ENCODE peak calls at places on chromosomes 6 and 20, in seven cellular contexts. O, K, H, P, W, Y and Q are unnamed samples.

GRCh38 chr6:69907981-69908498 is 41.7 kb downstream of the COL19A1 start:
- DNase-seq in W (no peak), H (no peak), P (no peak), K (no peak), Y (no peak), O (no peak), Q (no peak)

GRCh38 chr6:135094403-135094821 is 39.8 kb upstream of the HBS1L start:
- DNase-seq in Y (no peak), O (peak), H (no peak), W (no peak), P (peak), K (no peak), Q (no peak)

GRCh38 chr20:43821795-43822194 is 92.9 kb upstream of the TOX2 start:
- DNase-seq in Y (no peak), P (peak), W (no peak), H (no peak), K (no peak), O (no peak), Q (no peak)

GRCh38 chr6:112027942-112028674 is 25.8 kb upstream of the CCN6 start:
- DNase-seq in P (peak), O (peak), Y (no peak), K (peak), H (no peak), W (no peak), Q (no peak)

GRCh38 chr6:1930356-1930755 is 315.0 kb downstream of the GMDS start:
- DNase-seq in H (no peak), K (no peak), P (no peak), Y (no peak), W (no peak), O (no peak), Q (no peak)

GRCh38 chr6:21886601-21887091 is 293.1 kb downstream of the SOX4 start:
- DNase-seq in H (no peak), P (no peak), Y (no peak), W (no peak), K (no peak), O (no peak), Q (no peak)

GRCh38 chr6:3518356-3518841 is 61.5 kb upstream of the SLC22A23 start:
- DNase-seq in H (no peak), K (no peak), P (no peak), O (no peak), Y (peak), W (peak), Q (no peak)

GRCh38 chr6:53651149-53651763 is 14.3 kb downstream of the KLHL31 start:
- DNase-seq in K (peak), H (peak), O (peak), Y (peak), W (peak), P (peak), Q (peak)